ENCODE peak calls at places on chromosomes 7 and 10, in six cellular contexts. M, Z, K, I, W and E are unnamed samples.

GRCh38 chr7:155869784-155870076 is 57.5 kb upstream of the SHH start:
- DNase-seq in W (no peak), M (no peak), K (no peak), I (no peak), Z (no peak), E (no peak)

GRCh38 chr7:111356941-111357340 is 205.4 kb downstream of the IMMP2L start:
- DNase-seq in Z (no peak), I (no peak), W (no peak), K (no peak), M (no peak), E (no peak)

GRCh38 chr10:93437000-93437945 is 44.9 kb downstream of the MYOF start:
- DNase-seq in K (no peak), M (no peak), W (no peak), I (no peak), Z (no peak), E (peak)

GRCh38 chr7:104538152-104538551 is 209.7 kb downstream of the LHFPL3 start:
- DNase-seq in Z (no peak), W (no peak), K (no peak), I (no peak), M (no peak), E (no peak)

GRCh38 chr10:131963350-131963749 is 18.4 kb downstream of the BNIP3 start:
- DNase-seq in M (no peak), I (no peak), W (no peak), Z (no peak), K (no peak), E (no peak)

GRCh38 chr10:29688230-29688634 is 53.5 kb upstream of the SVIL start:
- DNase-seq in K (no peak), W (peak), M (no peak), I (no peak), Z (no peak), E (no peak)

GRCh38 chr7:97422046-97422445 is 304.5 kb downstream of the SDHAF3 start:
- DNase-seq in Z (no peak), I (no peak), W (no peak), M (no peak), K (no peak), E (no peak)

GRCh38 chr10:13820119-13820518 is 233.4 kb downstream of the PRPF18 start:
- DNase-seq in K (no peak), I (no peak), W (no peak), M (no peak), Z (no peak), E (no peak)

GRCh38 chr10:75889051-75889450 is 457.6 kb downstream of the LRMDA start:
- DNase-seq in Z (no peak), K (no peak), W (no peak), I (no peak), M (no peak), E (no peak)

GRCh38 chr10:6226216-6226615 is 23.5 kb downstream of the PFKFB3 start:
- DNase-seq in W (no peak), K (no peak), M (no peak), Z (no peak), I (no peak), E (no peak)

GRCh38 chr10:68095176-68095575 is 14.1 kb upstream of the MYPN start:
- DNase-seq in W (no peak), M (no peak), K (no peak), Z (no peak), I (no peak), E (no peak)

GRCh38 chr10:75982611-75983369 is 551.4 kb downstream of the LRMDA start:
- DNase-seq in I (no peak), W (no peak), Z (no peak), K (no peak), M (no peak), E (no peak)

GRCh38 chr10:96529634-96530279 is 16.0 kb upstream of the TLL2 start:
- DNase-seq in I (no peak), Z (no peak), K (no peak), M (no peak), W (no peak), E (no peak)

GRCh38 chr10:3861785-3862184 is 76.8 kb upstream of the KLF6 start:
- DNase-seq in K (no peak), W (no peak), M (no peak), I (no peak), Z (no peak), E (no peak)

GRCh38 chr7:51079494-51079893 is 237.1 kb downstream of the COBL start:
- DNase-seq in I (no peak), M (no peak), K (no peak), Z (no peak), W (no peak), E (no peak)

GRCh38 chr10:35276918-35277317 is 59.4 kb upstream of the CCNY start:
- DNase-seq in M (no peak), I (no peak), W (no peak), Z (no peak), K (no peak), E (no peak)

GRCh38 chr10:30493609-30494530 is 59.9 kb downstream of the MAP3K8 start:
- DNase-seq in M (no peak), Z (no peak), W (no peak), K (peak), I (no peak), E (no peak)

GRCh38 chr10:101538481-101538880 is 49.6 kb downstream of the POLL start:
- DNase-seq in M (no peak), Z (no peak), K (no peak), W (no peak), I (no peak), E (no peak)